ENCODE peak calls at places on chromosomes 6 and 20, in seven cellular contexts. Q is HCT116, Z is spleen, P is fibroblast of lung, G is H9, S is GM23338, W is heart left ventricle. J is an unnamed sample.

GRCh38 chr6:155185544-155185943 is 78.3 kb upstream of the CLDN20 start:
- DNase-seq in Q (peak; percentile 23), Z (no peak), P (peak; percentile 74), G (peak; percentile 80), S (peak; percentile 59), W (no peak), J (no peak)

GRCh38 chr6:49333345-49334120 is 129.5 kb downstream of the MMUT start:
- DNase-seq in Q (no peak), Z (no peak), P (peak; percentile 37), G (no peak), S (no peak), W (no peak), J (no peak)

GRCh38 chr6:144661101-144661806 is 376.1 kb downstream of the UTRN start:
- DNase-seq in Q (no peak), Z (no peak), P (peak; percentile 62), G (no peak), S (peak; percentile 78), W (no peak), J (no peak)

GRCh38 chr6:25866011-25866410 is 8.0 kb downstream of the SLC17A3 start:
- DNase-seq in Q (no peak), Z (no peak), P (no peak), G (no peak), S (no peak), W (no peak), J (no peak)

GRCh38 chr6:100479180-100480035 is 14.7 kb upstream of the SIM1 start:
- DNase-seq in Q (peak; percentile 54), Z (no peak), P (no peak), G (no peak), S (peak; percentile 67), W (no peak), J (no peak)

GRCh38 chr6:74936886-74937285 is 269.0 kb downstream of the COL12A1 start:
- DNase-seq in Q (no peak), Z (no peak), P (peak; percentile 86), G (no peak), S (no peak), W (no peak), J (no peak)

GRCh38 chr20:58716476-58717277 is 24.1 kb downstream of the NPEPL1 start:
- DNase-seq in Q (no peak), Z (peak; percentile 63), P (peak; percentile 21), G (peak; percentile 29), S (no peak), W (peak; percentile 52), J (no peak)

GRCh38 chr6:89273816-89274215 is 41.3 kb downstream of the GABRR2 start:
- DNase-seq in Q (no peak), Z (no peak), P (no peak), G (no peak), S (no peak), W (no peak), J (peak; percentile 31)

GRCh38 chr20:51373713-51374481 is 168.6 kb downstream of the NFATC2 start:
- DNase-seq in Q (no peak), Z (peak; percentile 76), P (peak; percentile 43), G (no peak), S (no peak), W (no peak), J (peak; percentile 16)

GRCh38 chr20:44075191-44075949 is 111.6 kb downstream of the JPH2 start:
- DNase-seq in Q (no peak), Z (no peak), P (no peak), G (no peak), S (no peak), W (no peak), J (no peak)

GRCh38 chr6:163764565-163764964 is 350.0 kb downstream of the QKI start:
- DNase-seq in Q (no peak), Z (no peak), P (peak; percentile 22), G (no peak), S (no peak), W (no peak), J (no peak)

GRCh38 chr6:110558575-110558974 is 82.2 kb upstream of the SLC22A16 start:
- DNase-seq in Q (no peak), Z (no peak), P (no peak), G (no peak), S (no peak), W (no peak), J (no peak)

GRCh38 chr6:30876039-30876730 is 8.1 kb upstream of the DDR1 start:
- DNase-seq in Q (peak; percentile 56), Z (no peak), P (peak; percentile 91), G (no peak), S (no peak), W (no peak), J (no peak)

GRCh38 chr6:70673054-70673453 is 5.4 kb downstream of the SMAP1 start:
- DNase-seq in Q (no peak), Z (no peak), P (peak; percentile 5), G (no peak), S (peak; percentile 30), W (no peak), J (no peak)

DNA sequence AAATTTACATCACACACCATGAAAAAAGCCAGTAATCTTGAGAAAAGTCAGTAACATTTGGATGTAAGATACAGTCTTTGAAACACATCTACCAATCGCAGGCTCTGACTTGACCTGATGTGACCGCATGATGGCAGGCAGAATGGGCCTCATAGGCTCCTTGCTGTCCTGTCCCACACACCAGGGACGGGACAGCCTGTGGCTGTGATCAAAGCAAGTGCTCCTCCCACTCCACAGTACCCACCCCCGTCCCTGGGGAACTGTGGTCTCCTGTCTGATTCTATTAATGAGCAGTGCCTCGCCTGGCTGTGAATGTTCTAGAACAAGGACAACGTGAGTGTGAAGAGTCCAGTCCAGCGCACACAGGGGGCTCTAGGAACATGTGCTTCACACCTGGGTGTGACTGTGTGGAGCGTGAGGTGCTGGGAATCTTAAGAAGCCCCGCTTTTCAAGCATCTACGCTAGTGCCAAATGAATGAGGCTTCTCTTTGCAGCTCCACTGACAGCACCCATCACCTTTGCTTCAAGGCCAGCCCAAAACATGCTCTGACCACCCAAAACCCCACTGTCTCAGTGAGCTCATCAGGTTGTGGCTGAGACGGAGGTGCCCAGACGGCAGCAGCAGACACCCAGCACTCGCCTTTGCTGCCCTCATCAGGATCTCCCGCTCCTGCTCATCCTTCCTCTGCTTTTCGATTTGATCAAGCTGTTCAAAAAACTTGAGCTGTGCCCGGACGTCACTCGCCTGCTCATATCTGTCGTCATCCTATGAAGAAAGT is 67.1 kb downstream of the TAF4 start:
- DNase-seq in Q (no peak), Z (no peak), P (no peak), G (no peak), S (no peak), W (no peak), J (no peak)
- H3K27ac ChIP-seq in Q (no peak overlapping the region), Z (no peak overlapping the region), P (no peak overlapping the region), G (no peak overlapping the region), S (peak overlapping the region; percentile 39), W (no peak overlapping the region), J (no peak overlapping the region)

DNA sequence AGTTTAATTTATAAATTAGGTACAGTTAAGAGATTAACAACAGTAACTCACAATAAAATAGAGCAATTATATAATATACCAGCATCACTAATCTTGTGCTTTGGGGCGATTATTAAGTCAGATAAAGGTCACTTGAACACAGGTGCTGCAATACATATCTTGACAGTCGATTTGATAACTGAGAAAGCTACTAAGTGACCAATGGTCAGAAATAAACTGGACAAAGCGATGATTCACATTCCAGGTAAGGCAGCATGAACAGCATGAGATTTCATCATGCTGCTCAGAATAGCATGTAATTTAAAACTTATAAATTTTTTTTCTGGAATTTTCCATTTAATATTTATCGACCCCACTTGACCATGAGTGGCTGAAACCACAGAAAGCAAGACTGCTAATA is 15.9 kb upstream of the ADGRF5 start:
- DNase-seq in Q (no peak), Z (no peak), P (no peak), G (no peak), S (no peak), W (no peak), J (no peak)
- H3K27ac ChIP-seq in Q (no peak overlapping the region), Z (no peak overlapping the region), P (no peak overlapping the region), G (no peak overlapping the region), S (no peak overlapping the region), W (no peak overlapping the region), J (peak overlapping the region; percentile 9)

GRCh38 chr6:54310377-54311152 is 2.3 kb downstream of the TINAG start:
- DNase-seq in Q (no peak), Z (no peak), P (no peak), G (no peak), S (no peak), W (no peak), J (no peak)

GRCh38 chr6:54308677-54309315 is 555 bp downstream of the TINAG start:
- DNase-seq in Q (no peak), Z (no peak), P (no peak), G (no peak), S (no peak), W (no peak), J (no peak)

GRCh38 chr6:54307412-54308036 is 717 bp upstream of the TINAG start:
- DNase-seq in Q (no peak), Z (no peak), P (no peak), G (no peak), S (no peak), W (no peak), J (no peak)

GRCh38 chr6:54308240-54308639 is at the start of gene TINAG:
- DNase-seq in Q (no peak), Z (no peak), P (no peak), G (no peak), S (no peak), W (no peak), J (no peak)
- H3K27ac ChIP-seq in Q (no peak within 1 kb of the TSS), Z (no peak within 1 kb of the TSS), P (no peak within 1 kb of the TSS), G (no peak within 1 kb of the TSS), S (no peak within 1 kb of the TSS), W (no peak within 1 kb of the TSS), J (no peak within 1 kb of the TSS)

DNA sequence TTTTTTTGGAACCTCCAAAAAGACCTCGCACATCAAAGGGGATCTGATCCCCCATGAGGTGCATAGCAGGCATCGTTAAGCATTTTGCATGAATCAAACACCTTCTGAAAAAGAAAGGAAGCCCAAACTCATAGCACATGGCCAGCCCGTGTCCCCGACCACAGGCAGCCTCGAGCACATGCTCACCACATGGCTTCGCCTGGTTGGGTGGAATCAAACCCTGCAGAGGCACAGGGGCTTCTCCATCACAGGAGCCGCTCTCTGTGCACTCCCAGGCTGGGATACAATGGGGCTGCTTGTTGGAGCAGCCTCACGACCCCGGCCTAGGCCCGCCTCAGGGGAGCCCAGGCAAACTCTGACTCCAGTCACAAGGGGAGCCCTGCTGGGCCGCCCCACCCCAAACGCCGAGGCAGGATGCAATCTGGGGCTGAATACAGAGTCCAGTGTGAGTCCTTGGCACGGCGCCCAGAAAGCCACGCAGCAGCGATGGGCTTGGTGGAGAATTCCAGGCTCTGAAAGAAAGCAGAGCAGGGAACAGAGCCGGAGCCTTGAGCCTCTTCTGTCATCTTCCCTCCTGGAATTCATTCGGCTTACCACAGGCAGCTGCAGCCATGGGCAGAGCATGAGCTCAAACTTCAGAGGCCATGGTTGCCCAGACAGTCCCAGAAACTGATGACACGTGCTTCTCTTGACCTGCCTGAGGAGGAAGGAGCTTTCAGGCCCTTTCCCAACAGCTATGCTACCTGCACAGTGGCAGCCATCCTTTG is 441.2 kb upstream of the JARID2 start:
- DNase-seq in Q (no peak), Z (peak; percentile 80), P (peak; percentile 93), G (no peak), S (no peak), W (peak; percentile 91), J (peak; percentile 90)
- H3K27ac ChIP-seq in Q (no peak overlapping the region), Z (no peak overlapping the region), P (no peak overlapping the region), G (no peak overlapping the region), S (no peak overlapping the region), W (peak overlapping the region; percentile 49), J (no peak overlapping the region)

GRCh38 chr6:105785412-105785811 is 300.7 kb upstream of the PRDM1 start:
- DNase-seq in Q (no peak), Z (peak; percentile 75), P (no peak), G (no peak), S (no peak), W (no peak), J (no peak)
- H3K27ac ChIP-seq in Q (no peak overlapping the region), Z (peak overlapping the region; percentile 24), P (no peak overlapping the region), G (no peak overlapping the region), S (no peak overlapping the region), W (no peak overlapping the region), J (no peak overlapping the region)

J was measured in heart right ventricle.